ENCODE peak calls at places on chromosomes 2 and 18, in eight cellular contexts. F is mammary epithelial cell, C is fibroblast of pulmonary artery, W is AG04450, G is AG09309, I is heart left ventricle, A is WTC11, E is nephron progenitor cell. L is an unnamed sample.

GRCh38 chr2:73925853-73926492 is 707 bp upstream of the DGUOK start:
- DNase-seq in F (peak; percentile 90), C (no peak), W (no peak), G (no peak), I (no peak), A (no peak), E (no peak), L (no peak)

GRCh38 chr2:164542584-164543021 is 78.7 kb downstream of the GRB14 start:
- DNase-seq in F (peak; percentile 72), C (peak; percentile 62), W (no peak), G (peak; percentile 27), I (no peak), A (no peak), E (no peak), L (no peak)

GRCh38 chr2:58063641-58064040 is 17.0 kb downstream of the VRK2 start:
- DNase-seq in F (peak; percentile 24), C (peak; percentile 69), W (no peak), G (peak; percentile 64), I (no peak), A (no peak), E (no peak), L (no peak)

GRCh38 chr2:207412787-207413310 is 116.9 kb upstream of the CREB1 start:
- DNase-seq in F (no peak), C (no peak), W (no peak), G (no peak), I (no peak), A (no peak), E (no peak), L (no peak)

GRCh38 chr18:23156134-23156533 is 20.8 kb downstream of the CABLES1 start:
- DNase-seq in F (no peak), C (no peak), W (no peak), G (no peak), I (no peak), A (no peak), E (no peak), L (no peak)

GRCh38 chr2:159129807-159130206 is 156.7 kb downstream of the WDSUB1 start:
- DNase-seq in F (no peak), C (no peak), W (no peak), G (no peak), I (peak; percentile 49), A (no peak), E (no peak), L (no peak)

GRCh38 chr2:221572821-221573429 is 821 bp upstream of the EPHA4 start:
- DNase-seq in F (peak; percentile 49), C (peak; percentile 34), W (no peak), G (no peak), I (peak; percentile 54), A (no peak), E (no peak), L (peak; percentile 41)

GRCh38 chr2:210540471-210541257 is 15.7 kb upstream of the CPS1 start:
- DNase-seq in F (no peak), C (no peak), W (no peak), G (no peak), I (no peak), A (no peak), E (no peak), L (no peak)

GRCh38 chr2:163709270-163709669 is 26.5 kb downstream of the FIGN start:
- DNase-seq in F (no peak), C (no peak), W (no peak), G (no peak), I (no peak), A (no peak), E (no peak), L (no peak)

GRCh38 chr2:240902615-240903041 is 3.5 kb upstream of the CROCC2 start:
- DNase-seq in F (no peak), C (no peak), W (no peak), G (no peak), I (no peak), A (no peak), E (no peak), L (no peak)

GRCh38 chr2:121664086-121664485 is 14.8 kb upstream of the CLASP1 start:
- DNase-seq in F (peak; percentile 40), C (no peak), W (no peak), G (no peak), I (no peak), A (no peak), E (no peak), L (no peak)

GRCh38 chr2:160474319-160474645 is 19.3 kb downstream of the RBMS1 start:
- DNase-seq in F (no peak), C (no peak), W (no peak), G (no peak), I (no peak), A (no peak), E (no peak), L (no peak)

GRCh38 chr2:495745-496275 is 181.4 kb downstream of the TMEM18 start:
- DNase-seq in F (no peak), C (no peak), W (no peak), G (no peak), I (no peak), A (no peak), E (no peak), L (no peak)

GRCh38 chr2:190678444-190679162 is 29.7 kb downstream of the NAB1 start:
- DNase-seq in F (no peak), C (peak; percentile 79), W (no peak), G (no peak), I (no peak), A (no peak), E (no peak), L (no peak)

GRCh38 chr2:10947005-10947440 is 35.3 kb downstream of the KCNF1 start:
- DNase-seq in F (peak; percentile 85), C (peak; percentile 14), W (no peak), G (no peak), I (no peak), A (no peak), E (no peak), L (no peak)

DNA sequence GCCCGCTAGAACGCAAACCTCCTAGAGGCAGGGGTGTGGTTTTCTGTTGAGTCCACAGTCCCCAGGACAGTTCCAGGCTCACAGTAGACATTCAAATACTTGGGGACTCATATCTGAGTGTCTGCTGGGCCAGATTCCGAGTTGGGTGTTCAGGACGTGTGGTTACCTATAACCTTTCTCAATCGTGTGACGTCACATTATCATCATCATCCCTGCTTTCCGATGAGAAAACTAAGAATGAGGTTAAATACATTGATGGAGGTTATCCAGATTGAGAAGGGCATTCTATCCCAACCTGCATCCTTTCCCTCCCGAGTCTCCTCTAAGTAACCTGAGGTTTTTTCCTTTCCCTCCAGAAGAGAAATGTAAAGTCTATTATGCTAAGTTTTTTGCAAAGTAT is 204.6 kb downstream of the MGAT5 start:
- DNase-seq in F (no peak), C (no peak), W (no peak), G (no peak), I (no peak), A (no peak), E (no peak), L (no peak)
- TF ChIP-seq CTCF in F (no peak), C (no peak), W (no peak), G (no peak), I (no peak), A (no peak), E (no peak), L (no peak)

GRCh38 chr2:168245074-168245825 is 2.1 kb downstream of the STK39 start:
- DNase-seq in F (no peak), C (peak; percentile 18), W (no peak), G (no peak), I (no peak), A (no peak), E (no peak), L (no peak)

GRCh38 chr2:168244318-168244717 is 3.1 kb downstream of the STK39 start:
- DNase-seq in F (peak; percentile 76), C (no peak), W (no peak), G (no peak), I (peak; percentile 32), A (no peak), E (peak; percentile 41), L (no peak)

GRCh38 chr2:168246483-168247340 is 683 bp downstream of the STK39 start:
- DNase-seq in F (peak; percentile 51), C (peak; percentile 66), W (no peak), G (no peak), I (peak; percentile 78), A (peak; percentile 68), E (peak; percentile 59), L (peak; percentile 64)

GRCh38 chr2:168246072-168246482 is 1.3 kb downstream of the STK39 start:
- DNase-seq in F (peak; percentile 60), C (no peak), W (no peak), G (no peak), I (no peak), A (no peak), E (no peak), L (no peak)

DNA sequence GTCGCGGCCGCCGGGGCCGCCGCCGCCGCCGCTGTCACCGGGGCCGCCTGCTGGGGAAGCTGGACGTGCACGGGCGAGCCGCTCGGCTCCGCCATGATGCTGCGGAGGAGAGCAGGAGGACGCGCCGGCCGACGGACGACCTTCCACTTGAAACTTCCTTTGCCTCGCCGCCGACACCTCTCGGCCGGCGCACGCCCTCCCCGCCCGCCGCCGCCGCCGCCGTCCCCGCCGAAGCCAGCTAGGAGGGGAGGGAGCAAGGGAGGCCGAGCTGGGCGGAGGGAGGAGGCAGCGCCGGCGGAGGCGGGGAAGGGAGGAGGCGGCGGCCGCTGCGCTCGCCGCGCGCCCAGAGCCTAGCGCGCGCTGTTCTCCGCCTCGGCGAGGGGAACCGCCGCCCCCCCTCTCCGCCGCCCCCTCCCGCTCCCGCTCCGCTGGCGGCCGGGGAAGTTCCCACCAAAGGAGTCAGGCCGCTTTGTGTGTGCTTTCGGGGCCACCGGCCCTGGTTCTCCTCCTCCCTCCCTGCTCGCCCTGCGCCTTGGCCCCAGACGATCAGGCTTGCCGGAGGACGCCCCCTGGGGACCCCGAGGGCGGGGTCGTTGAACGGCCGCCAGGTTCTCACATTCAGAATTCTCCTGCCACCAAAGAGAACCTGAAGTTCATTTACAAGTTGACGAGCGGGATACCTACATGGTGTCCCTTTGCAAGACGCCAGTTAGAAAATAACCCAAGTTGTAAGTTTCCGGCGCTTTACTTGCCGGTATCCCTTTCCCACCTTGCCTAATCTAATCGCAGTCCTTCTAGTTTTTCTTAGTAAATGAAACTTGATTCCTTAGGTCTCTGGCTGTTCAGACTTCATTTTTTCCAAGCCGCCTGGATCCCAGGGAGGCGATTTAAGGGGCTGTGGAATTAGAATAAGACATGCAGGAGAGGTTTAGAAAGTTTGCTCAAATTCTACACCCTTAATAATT is at the start of gene STK39:
- DNase-seq in F (peak; percentile 79), C (peak; percentile 70), W (no peak), G (no peak), I (peak; percentile 82), A (peak; percentile 82), E (peak; percentile 82), L (peak; percentile 72)
- TF ChIP-seq CTCF in F (no peak), C (no peak), W (no peak), G (peak; percentile 3), I (no peak), A (no peak), E (no peak), L (no peak)

GRCh38 chr2:28663359-28663758 is 88.3 kb upstream of the PPP1CB start:
- DNase-seq in F (no peak), C (peak; percentile 67), W (no peak), G (no peak), I (no peak), A (no peak), E (no peak), L (no peak)
- TF ChIP-seq CTCF in F (no peak), C (peak; percentile 47), W (peak; percentile 64), G (peak; percentile 55), I (peak; percentile 21), A (no peak), E (no peak), L (no peak)

DNA sequence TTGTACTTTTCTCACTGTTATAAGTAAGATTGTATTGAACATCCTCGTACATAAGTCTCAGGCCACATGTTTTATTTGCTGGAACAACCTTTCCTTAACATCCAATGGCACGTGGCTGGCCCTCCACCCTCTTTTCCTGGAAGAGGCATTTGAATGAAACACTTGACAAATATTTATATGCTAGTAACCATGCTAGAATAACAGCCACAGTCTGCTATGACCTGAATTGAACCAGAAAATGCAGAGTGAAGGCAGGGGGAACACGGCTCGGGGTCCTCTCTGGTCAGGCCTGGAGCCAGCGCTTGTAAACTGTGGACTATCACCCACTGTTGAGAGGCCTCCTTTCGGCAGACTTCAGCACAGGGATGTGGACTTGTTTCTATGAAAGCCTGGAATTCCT is 198.2 kb upstream of the COPS8 start:
- DNase-seq in F (no peak), C (peak; percentile 62), W (peak; percentile 4), G (peak; percentile 14), I (peak; percentile 49), A (no peak), E (no peak), L (no peak)
- TF ChIP-seq CTCF in F (no peak), C (no peak), W (no peak), G (peak; percentile 4), I (no peak), A (no peak), E (no peak), L (no peak)